ENCODE peak calls at places on chromosomes 12 and 14, in nine cellular contexts. Y is GM03348; X is AG04450; L is anterior cingulate cortex; A is activated CD8-positive, alpha-beta memory T cell treated with anti-CD3 and anti-CD28 coated beads for 24 hours; D is GM18507; P is left lobe of liver; B is left ventricle myocardium superior; S is astrocyte of the spinal cord. N is an unnamed sample.

GRCh38 chr12:7099290-7099996 is 7.2 kb upstream of the C1R start:
- DNase-seq in Y (no peak), D (no peak), S (no peak), L (no peak), A (no peak), X (no peak), P (no peak), B (no peak), N (no peak)

GRCh38 chr12:64665506-64665905 is 55.2 kb downstream of the RASSF3 start:
- DNase-seq in S (no peak), D (no peak), X (no peak), Y (no peak), A (no peak), P (no peak), B (no peak), L (no peak), N (no peak)

GRCh38 chr14:104105822-104106470 is 20.4 kb downstream of the ASPG start:
- DNase-seq in B (peak), L (no peak), A (no peak), P (peak), Y (no peak), S (no peak), D (no peak), X (no peak), N (no peak)

GRCh38 chr12:105253882-105254513 is 18.0 kb upstream of the APPL2 start:
- DNase-seq in L (no peak), A (no peak), P (no peak), X (no peak), D (no peak), B (no peak), S (peak), Y (peak), N (peak)

GRCh38 chr14:83300454-83301064 is 1766.9 kb upstream of the SEL1L start:
- DNase-seq in X (no peak), P (no peak), B (no peak), L (no peak), S (peak), A (no peak), D (no peak), Y (peak), N (peak)

GRCh38 chr12:119649202-119649808 is 18.6 kb upstream of the PRKAB1 start:
- DNase-seq in B (no peak), L (no peak), D (no peak), S (peak), X (no peak), Y (peak), P (no peak), A (no peak), N (peak)

GRCh38 chr12:6914246-6914947 is at the start of gene ENO2:
- DNase-seq in X (no peak), Y (peak), S (peak), B (peak), L (peak), A (peak), D (peak), P (no peak), N (peak)

GRCh38 chr12:5456906-5457305 is 25.0 kb downstream of the NTF3 start:
- DNase-seq in L (no peak), Y (peak), A (no peak), D (no peak), B (no peak), P (no peak), S (peak), X (peak), N (no peak)

GRCh38 chr12:93979189-93979588 is 169.2 kb upstream of the PLXNC1 start:
- DNase-seq in Y (no peak), P (no peak), L (no peak), A (no peak), S (peak), B (no peak), D (no peak), X (no peak), N (peak)

GRCh38 chr12:13205809-13206559 is 9.5 kb downstream of the EMP1 start:
- DNase-seq in X (peak), A (no peak), B (no peak), P (no peak), S (peak), D (no peak), L (no peak), Y (peak), N (no peak)

GRCh38 chr12:95218164-95218851 is 701 bp downstream of the VEZT start:
- DNase-seq in A (no peak), Y (peak), S (peak), D (no peak), B (no peak), L (no peak), X (no peak), P (no peak), N (peak)

GRCh38 chr14:61512026-61512425 is 183.3 kb upstream of the HIF1A start:
- DNase-seq in D (no peak), Y (peak), X (no peak), B (no peak), S (no peak), P (no peak), L (no peak), A (no peak), N (no peak)

N was measured in erythroblast.